ENCODE peak calls at places on chromosomes 11 and 22, in seven cellular contexts. D, J, U, C, I, B and Q are unnamed samples.

GRCh38 chr11:35617687-35618496 is at the start of gene FJX1:
- DNase-seq in D (no peak), J (no peak), U (no peak), C (peak; percentile 9), I (no peak), B (peak; percentile 28), Q (no peak)

GRCh38 chr22:19419086-19419463 is 12.5 kb downstream of the HIRA start:
- DNase-seq in D (no peak), J (no peak), U (no peak), C (no peak), I (no peak), B (no peak), Q (peak; percentile 65)

GRCh38 chr11:1160231-1161101 is 2.7 kb downstream of the MUC5AC start:
- DNase-seq in D (no peak), J (no peak), U (no peak), C (no peak), I (no peak), B (peak; percentile 12), Q (no peak)

GRCh38 chr11:128206476-128206875 is 380.9 kb downstream of the ETS1 start:
- DNase-seq in D (no peak), J (no peak), U (no peak), C (no peak), I (no peak), B (no peak), Q (no peak)

GRCh38 chr11:17298302-17298701 is 21.8 kb downstream of the NUCB2 start:
- DNase-seq in D (no peak), J (no peak), U (no peak), C (no peak), I (no peak), B (no peak), Q (no peak)

GRCh38 chr11:14357843-14358728 is 897 bp downstream of the RRAS2 start:
- DNase-seq in D (no peak), J (no peak), U (no peak), C (peak; percentile 67), I (peak; percentile 11), B (peak; percentile 68), Q (peak; percentile 59)

GRCh38 chr11:117495357-117495756 is 167.7 kb downstream of the CEP164 start:
- DNase-seq in D (no peak), J (no peak), U (no peak), C (peak; percentile 51), I (no peak), B (no peak), Q (no peak)

GRCh38 chr11:65540290-65541092 is 15.6 kb downstream of the SCYL1 start:
- DNase-seq in D (peak; percentile 96), J (no peak), U (peak; percentile 81), C (peak; percentile 83), I (peak; percentile 83), B (peak; percentile 89), Q (peak; percentile 90)

GRCh38 chr11:61477734-61478148 is 30.8 kb upstream of the LRRC10B start:
- DNase-seq in D (peak; percentile 52), J (no peak), U (peak; percentile 27), C (peak; percentile 4), I (peak; percentile 42), B (no peak), Q (peak; percentile 64)

GRCh38 chr11:121870202-121871045 is 245.6 kb downstream of the BLID start:
- DNase-seq in D (no peak), J (no peak), U (no peak), C (no peak), I (no peak), B (no peak), Q (no peak)

GRCh38 chr11:57786436-57786835 is 24.8 kb downstream of the CTNND1 start:
- DNase-seq in D (no peak), J (no peak), U (no peak), C (no peak), I (no peak), B (no peak), Q (no peak)

GRCh38 chr22:39622881-39623367 is 52.4 kb downstream of the CACNA1I start:
- DNase-seq in D (peak; percentile 61), J (no peak), U (peak; percentile 46), C (no peak), I (peak; percentile 56), B (peak; percentile 36), Q (peak; percentile 55)

GRCh38 chr22:32606181-32606580 is 131.6 kb downstream of the FBXO7 start:
- DNase-seq in D (no peak), J (no peak), U (no peak), C (no peak), I (no peak), B (no peak), Q (no peak)

GRCh38 chr11:11155962-11156815 is 196.9 kb downstream of the CSNK2A3 start:
- DNase-seq in D (no peak), J (no peak), U (no peak), C (no peak), I (peak; percentile 35), B (no peak), Q (peak; percentile 56)

GRCh38 chr22:49574205-49574604 is 253.5 kb downstream of the BRD1 start:
- DNase-seq in D (no peak), J (no peak), U (no peak), C (no peak), I (no peak), B (no peak), Q (no peak)

GRCh38 chr11:72842126-72842525 is 27.9 kb downstream of the ATG16L2 start:
- DNase-seq in D (no peak), J (no peak), U (no peak), C (no peak), I (no peak), B (no peak), Q (no peak)

GRCh38 chr11:126339866-126340434 is 15.5 kb upstream of the ST3GAL4 start:
- DNase-seq in D (no peak), J (no peak), U (no peak), C (no peak), I (no peak), B (no peak), Q (no peak)

GRCh38 chr11:112355726-112356125 is 95.1 kb upstream of the PLET1 start:
- DNase-seq in D (no peak), J (no peak), U (no peak), C (peak; percentile 60), I (no peak), B (no peak), Q (peak; percentile 35)

GRCh38 chr11:13923716-13924650 is 38.5 kb upstream of the SPON1 start:
- DNase-seq in D (no peak), J (peak; percentile 85), U (no peak), C (no peak), I (peak; percentile 23), B (no peak), Q (peak; percentile 5)

GRCh38 chr11:73784080-73784634 is 3.5 kb upstream of the MRPL48 start:
- DNase-seq in D (no peak), J (no peak), U (no peak), C (no peak), I (no peak), B (no peak), Q (no peak)

GRCh38 chr11:15590131-15590530 is 475.4 kb downstream of the INSC start:
- DNase-seq in D (no peak), J (no peak), U (no peak), C (no peak), I (no peak), B (no peak), Q (peak; percentile 1)

GRCh38 chr11:67436459-67437081 is 912 bp downstream of the PTPRCAP start:
- DNase-seq in D (no peak), J (no peak), U (no peak), C (no peak), I (peak; percentile 66), B (peak; percentile 76), Q (peak; percentile 73)

GRCh38 chr11:112958670-112959069 is 2.5 kb upstream of the NCAM1 start:
- DNase-seq in D (no peak), J (no peak), U (no peak), C (no peak), I (no peak), B (no peak), Q (no peak)

GRCh38 chr11:72091292-72091691 is 10.6 kb downstream of the LRRC51 start:
- DNase-seq in D (peak; percentile 69), J (no peak), U (peak; percentile 54), C (peak; percentile 31), I (peak; percentile 50), B (peak; percentile 79), Q (peak; percentile 92)

GRCh38 chr11:124807660-124808270 is 7.6 kb upstream of the MSANTD2 start:
- DNase-seq in D (no peak), J (no peak), U (no peak), C (no peak), I (no peak), B (no peak), Q (no peak)

GRCh38 chr22:46750861-46751260 is 11.6 kb upstream of the TBC1D22A start:
- DNase-seq in D (no peak), J (no peak), U (no peak), C (no peak), I (no peak), B (peak; percentile 82), Q (no peak)

GRCh38 chr11:2215230-2215560 is 43.6 kb upstream of the TH start:
- DNase-seq in D (no peak), J (no peak), U (no peak), C (no peak), I (no peak), B (no peak), Q (no peak)

GRCh38 chr11:1469911-1470680 is 16.5 kb downstream of the MOB2 start:
- DNase-seq in D (no peak), J (no peak), U (no peak), C (no peak), I (no peak), B (no peak), Q (no peak)

GRCh38 chr11:16786131-16786530 is 47.7 kb downstream of the C11orf58 start:
- DNase-seq in D (no peak), J (no peak), U (no peak), C (no peak), I (no peak), B (no peak), Q (no peak)

GRCh38 chr11:108009497-108010360 is 1.0 kb downstream of the CUL5 start:
- DNase-seq in D (no peak), J (no peak), U (no peak), C (no peak), I (no peak), B (no peak), Q (peak; percentile 28)

GRCh38 chr11:65593518-65594414 is 1.8 kb downstream of the KCNK7 start:
- DNase-seq in D (no peak), J (no peak), U (no peak), C (no peak), I (peak; percentile 48), B (no peak), Q (peak; percentile 63)

GRCh38 chr11:122215244-122215992 is 99.4 kb upstream of the BLID start:
- DNase-seq in D (peak; percentile 42), J (no peak), U (no peak), C (peak; percentile 66), I (no peak), B (peak; percentile 30), Q (peak; percentile 54)

GRCh38 chr22:27420817-27421361 is 380.7 kb downstream of the MN1 start:
- DNase-seq in D (no peak), J (peak; percentile 62), U (no peak), C (no peak), I (no peak), B (peak; percentile 40), Q (no peak)